ENCODE peak calls at places on chromosome 5, in five cellular contexts. O is left kidney, H is neural crest cell, B is activated T-cell treated with anti-CD3 and anti-CD28 coated beads for 1 hour, E is HT1080. C is an unnamed sample.

GRCh38 chr5:1815071-1815786 is 14.0 kb downstream of the NDUFS6 start:
- DNase-seq in O (no peak), B (no peak), H (no peak), E (no peak), C (no peak)

GRCh38 chr5:997001-997474 is 11.6 kb upstream of the NKD2 start:
- DNase-seq in B (no peak), O (peak; percentile 86), H (no peak), E (no peak), C (peak; percentile 8)

GRCh38 chr5:333945-334344 is 12.4 kb downstream of the AHRR start:
- DNase-seq in E (no peak), O (no peak), B (no peak), H (no peak), C (no peak)

GRCh38 chr5:3025392-3025791 is 273.9 kb upstream of the IRX2 start:
- DNase-seq in H (no peak), B (no peak), O (no peak), E (no peak), C (no peak)

GRCh38 chr5:13248236-13248635 is 696.3 kb downstream of the DNAH5 start:
- DNase-seq in B (no peak), H (no peak), E (no peak), O (no peak), C (no peak)

GRCh38 chr5:16957305-16958165 is 21.4 kb upstream of the MYO10 start:
- DNase-seq in B (no peak), H (no peak), E (peak; percentile 100), O (no peak), C (no peak)

GRCh38 chr5:1800470-1801060 is 642 bp upstream of the NDUFS6 start:
- DNase-seq in H (no peak), O (peak; percentile 48), B (no peak), E (peak; percentile 24), C (peak; percentile 76)

GRCh38 chr5:59062986-59063683 is 480.3 kb downstream of the RAB3C start:
- DNase-seq in O (no peak), H (no peak), B (no peak), E (no peak), C (no peak)

C was measured in retina.